ENCODE peak calls at places on chromosomes 2 and 18, in seven cellular contexts. O is CD8-positive, alpha-beta memory T cell; Q is head of caudate nucleus; R is neural progenitor cell; M is activated gamma-delta T cell; U is NCI-H1694; K is naive thymus-derived CD4-positive, alpha-beta T cell. B is an unnamed sample.

GRCh38 chr2:233422050-233422639 is 67.9 kb downstream of the DGKD start:
- DNase-seq in O (peak; percentile 53), Q (no peak), R (no peak), M (peak; percentile 33), U (no peak), K (peak; percentile 80), B (no peak)

GRCh38 chr2:74548285-74548918 is 5.3 kb downstream of the LOXL3 start:
- DNase-seq in O (no peak), Q (no peak), R (peak; percentile 41), M (no peak), U (no peak), K (no peak), B (no peak)

GRCh38 chr2:164456599-164456998 is 164.7 kb downstream of the GRB14 start:
- DNase-seq in O (no peak), Q (no peak), R (no peak), M (no peak), U (peak; percentile 15), K (no peak), B (no peak)

GRCh38 chr2:101145406-101145805 is 5.8 kb downstream of the TBC1D8 start:
- DNase-seq in O (no peak), Q (no peak), R (no peak), M (no peak), U (no peak), K (no peak), B (no peak)

GRCh38 chr18:10315542-10315941 is 138.9 kb upstream of the APCDD1 start:
- DNase-seq in O (no peak), Q (no peak), R (no peak), M (no peak), U (no peak), K (no peak), B (no peak)

GRCh38 chr2:201852878-201853415 is 46.6 kb downstream of the CDK15 start:
- DNase-seq in O (no peak), Q (no peak), R (peak; percentile 58), M (no peak), U (no peak), K (no peak), B (no peak)

GRCh38 chr2:240200230-240201051 is 60.0 kb upstream of the OTOS start:
- DNase-seq in O (no peak), Q (no peak), R (peak; percentile 46), M (no peak), U (no peak), K (no peak), B (no peak)

GRCh38 chr18:2572144-2572682 is 856 bp downstream of the NDC80 start:
- DNase-seq in O (no peak), Q (no peak), R (no peak), M (no peak), U (no peak), K (no peak), B (no peak)

GRCh38 chr2:98634406-98635092 is 26.2 kb downstream of the UNC50 start:
- DNase-seq in O (peak; percentile 36), Q (no peak), R (peak; percentile 65), M (no peak), U (no peak), K (peak; percentile 50), B (peak; percentile 11)

GRCh38 chr2:238936162-238937052 is 88.5 kb downstream of the TWIST2 start:
- DNase-seq in O (no peak), Q (no peak), R (no peak), M (no peak), U (no peak), K (no peak), B (no peak)

GRCh38 chr2:175605989-175606841 is 395.9 kb downstream of the LNPK start:
- DNase-seq in O (no peak), Q (no peak), R (no peak), M (no peak), U (no peak), K (no peak), B (no peak)

GRCh38 chr2:5520352-5520996 is 171.7 kb upstream of the SOX11 start:
- DNase-seq in O (no peak), Q (no peak), R (no peak), M (no peak), U (no peak), K (no peak), B (no peak)

GRCh38 chr2:234528410-234529150 is 31.7 kb upstream of the ARL4C start:
- DNase-seq in O (no peak), Q (no peak), R (peak; percentile 47), M (no peak), U (no peak), K (no peak), B (no peak)

GRCh38 chr2:103788875-103789715 is 1027.3 kb downstream of the TMEM182 start:
- DNase-seq in O (no peak), Q (peak; percentile 54), R (peak; percentile 85), M (no peak), U (peak; percentile 53), K (no peak), B (peak; percentile 88)

GRCh38 chr2:104702451-104702850 is 151.5 kb upstream of the POU3F3 start:
- DNase-seq in O (no peak), Q (peak; percentile 35), R (peak; percentile 81), M (no peak), U (no peak), K (no peak), B (peak; percentile 66)

GRCh38 chr2:46460241-46460921 is 19.0 kb upstream of the TMEM247 start:
- DNase-seq in O (no peak), Q (peak; percentile 87), R (no peak), M (no peak), U (no peak), K (no peak), B (no peak)